ENCODE peak calls at places on chromosome 9, in six cellular contexts. One of them, this sample, is unnamed.

GRCh38 chr9:121770415-121771273 is 119.2 kb downstream of the DAB2IP start:
- DNase-seq in omental fat pad: no peak
- DNase-seq in heart right ventricle: no peak
- DNase-seq in nephron progenitor cell: no peak
- DNase-seq in HCT116: no peak
- DNase-seq in neural crest cell: no peak
- DNase-seq in this sample: no peak

GRCh38 chr9:129458663-129459549 is 162.0 kb downstream of the C9orf50 start:
- DNase-seq in HCT116: no peak
- DNase-seq in heart right ventricle: peak
- DNase-seq in nephron progenitor cell: peak
- DNase-seq in neural crest cell: no peak
- DNase-seq in omental fat pad: no peak
- DNase-seq in this sample: peak

GRCh38 chr9:94692601-94693000 is 33.9 kb upstream of the AOPEP start:
- DNase-seq in heart right ventricle: no peak
- DNase-seq in neural crest cell: no peak
- DNase-seq in HCT116: no peak
- DNase-seq in nephron progenitor cell: no peak
- DNase-seq in omental fat pad: no peak
- DNase-seq in this sample: no peak

GRCh38 chr9:69831621-69832020 is 11.0 kb downstream of the CFAP95 start:
- DNase-seq in heart right ventricle: no peak
- DNase-seq in nephron progenitor cell: no peak
- DNase-seq in HCT116: no peak
- DNase-seq in omental fat pad: no peak
- DNase-seq in neural crest cell: no peak
- DNase-seq in this sample: no peak

GRCh38 chr9:7145361-7146069 is 387.7 kb downstream of the KDM4C start:
- DNase-seq in nephron progenitor cell: no peak
- DNase-seq in HCT116: no peak
- DNase-seq in omental fat pad: no peak
- DNase-seq in neural crest cell: no peak
- DNase-seq in heart right ventricle: no peak
- DNase-seq in this sample: no peak

GRCh38 chr9:109880276-109881169 is 100.5 kb downstream of the PALM2AKAP2 start:
- DNase-seq in neural crest cell: no peak
- DNase-seq in heart right ventricle: no peak
- DNase-seq in HCT116: peak
- DNase-seq in nephron progenitor cell: peak
- DNase-seq in omental fat pad: no peak
- DNase-seq in this sample: no peak

GRCh38 chr9:99076483-99077171 is 28.3 kb upstream of the TGFBR1 start:
- DNase-seq in neural crest cell: no peak
- DNase-seq in nephron progenitor cell: no peak
- DNase-seq in omental fat pad: no peak
- DNase-seq in HCT116: no peak
- DNase-seq in heart right ventricle: no peak
- DNase-seq in this sample: peak

GRCh38 chr9:114735732-114736131 is 53.7 kb upstream of the TEX48 start:
- DNase-seq in neural crest cell: no peak
- DNase-seq in omental fat pad: no peak
- DNase-seq in heart right ventricle: no peak
- DNase-seq in HCT116: no peak
- DNase-seq in nephron progenitor cell: no peak
- DNase-seq in this sample: no peak

GRCh38 chr9:35164711-35165110 is 2.9 kb downstream of the UNC13B start:
- DNase-seq in heart right ventricle: no peak
- DNase-seq in nephron progenitor cell: no peak
- DNase-seq in HCT116: no peak
- DNase-seq in omental fat pad: no peak
- DNase-seq in neural crest cell: no peak
- DNase-seq in this sample: no peak

GRCh38 chr9:35566417-35566816 is 38.6 kb upstream of the TESK1 start:
- DNase-seq in neural crest cell: no peak
- DNase-seq in heart right ventricle: no peak
- DNase-seq in omental fat pad: no peak
- DNase-seq in HCT116: no peak
- DNase-seq in nephron progenitor cell: no peak
- DNase-seq in this sample: no peak

GRCh38 chr9:115882911-115883310 is 270.7 kb upstream of the PAPPA start:
- DNase-seq in nephron progenitor cell: no peak
- DNase-seq in neural crest cell: no peak
- DNase-seq in omental fat pad: no peak
- DNase-seq in heart right ventricle: no peak
- DNase-seq in HCT116: no peak
- DNase-seq in this sample: no peak

GRCh38 chr9:93017621-93018020 is 40.9 kb upstream of the SUSD3 start:
- DNase-seq in omental fat pad: no peak
- DNase-seq in heart right ventricle: no peak
- DNase-seq in nephron progenitor cell: no peak
- DNase-seq in neural crest cell: no peak
- DNase-seq in HCT116: no peak
- DNase-seq in this sample: no peak

GRCh38 chr9:99299214-99300102 is 77.4 kb downstream of the SEC61B start:
- DNase-seq in omental fat pad: no peak
- DNase-seq in HCT116: no peak
- DNase-seq in nephron progenitor cell: no peak
- DNase-seq in neural crest cell: no peak
- DNase-seq in heart right ventricle: no peak
- DNase-seq in this sample: no peak

GRCh38 chr9:122320346-122320995 is 50.4 kb upstream of the PTGS1 start:
- DNase-seq in HCT116: no peak
- DNase-seq in omental fat pad: no peak
- DNase-seq in nephron progenitor cell: no peak
- DNase-seq in neural crest cell: no peak
- DNase-seq in heart right ventricle: no peak
- DNase-seq in this sample: no peak

GRCh38 chr9:21031091-21031817 is at the start of gene HACD4:
- DNase-seq in heart right ventricle: peak
- DNase-seq in neural crest cell: peak
- DNase-seq in nephron progenitor cell: peak
- DNase-seq in omental fat pad: no peak
- DNase-seq in HCT116: no peak
- DNase-seq in this sample: peak

GRCh38 chr9:35162605-35163315 is 951 bp downstream of the UNC13B start:
- DNase-seq in heart right ventricle: no peak
- DNase-seq in neural crest cell: no peak
- DNase-seq in HCT116: no peak
- DNase-seq in nephron progenitor cell: no peak
- DNase-seq in omental fat pad: no peak
- DNase-seq in this sample: no peak

GRCh38 chr9:90044710-90045151 is 439.9 kb downstream of the GADD45G start:
- DNase-seq in heart right ventricle: no peak
- DNase-seq in HCT116: peak
- DNase-seq in neural crest cell: no peak
- DNase-seq in nephron progenitor cell: no peak
- DNase-seq in omental fat pad: no peak
- DNase-seq in this sample: no peak

GRCh38 chr9:101201626-101202025 is 173.1 kb downstream of the PLPPR1 start:
- DNase-seq in neural crest cell: no peak
- DNase-seq in nephron progenitor cell: no peak
- DNase-seq in HCT116: no peak
- DNase-seq in omental fat pad: no peak
- DNase-seq in heart right ventricle: peak
- DNase-seq in this sample: no peak

GRCh38 chr9:96616817-96617438 is 2.7 kb downstream of the CDC14B start:
- DNase-seq in omental fat pad: no peak
- DNase-seq in neural crest cell: no peak
- DNase-seq in heart right ventricle: no peak
- DNase-seq in HCT116: no peak
- DNase-seq in nephron progenitor cell: no peak
- DNase-seq in this sample: no peak

GRCh38 chr9:133874659-133875058 is 117.5 kb downstream of the VAV2 start:
- DNase-seq in HCT116: no peak
- DNase-seq in neural crest cell: no peak
- DNase-seq in omental fat pad: no peak
- DNase-seq in nephron progenitor cell: no peak
- DNase-seq in heart right ventricle: no peak
- DNase-seq in this sample: no peak

GRCh38 chr9:133876144-133876543 is 116.0 kb downstream of the VAV2 start:
- DNase-seq in nephron progenitor cell: peak
- DNase-seq in heart right ventricle: no peak
- DNase-seq in HCT116: no peak
- DNase-seq in neural crest cell: peak
- DNase-seq in omental fat pad: no peak
- DNase-seq in this sample: no peak

GRCh38 chr9:133873006-133873780 is 118.9 kb downstream of the VAV2 start:
- DNase-seq in neural crest cell: no peak
- DNase-seq in heart right ventricle: no peak
- DNase-seq in HCT116: no peak
- DNase-seq in omental fat pad: no peak
- DNase-seq in nephron progenitor cell: no peak
- DNase-seq in this sample: no peak

GRCh38 chr9:133875131-133875530 is 117.0 kb downstream of the VAV2 start:
- DNase-seq in HCT116: no peak
- DNase-seq in nephron progenitor cell: no peak
- DNase-seq in neural crest cell: no peak
- DNase-seq in omental fat pad: no peak
- DNase-seq in heart right ventricle: no peak
- DNase-seq in this sample: no peak

DNA sequence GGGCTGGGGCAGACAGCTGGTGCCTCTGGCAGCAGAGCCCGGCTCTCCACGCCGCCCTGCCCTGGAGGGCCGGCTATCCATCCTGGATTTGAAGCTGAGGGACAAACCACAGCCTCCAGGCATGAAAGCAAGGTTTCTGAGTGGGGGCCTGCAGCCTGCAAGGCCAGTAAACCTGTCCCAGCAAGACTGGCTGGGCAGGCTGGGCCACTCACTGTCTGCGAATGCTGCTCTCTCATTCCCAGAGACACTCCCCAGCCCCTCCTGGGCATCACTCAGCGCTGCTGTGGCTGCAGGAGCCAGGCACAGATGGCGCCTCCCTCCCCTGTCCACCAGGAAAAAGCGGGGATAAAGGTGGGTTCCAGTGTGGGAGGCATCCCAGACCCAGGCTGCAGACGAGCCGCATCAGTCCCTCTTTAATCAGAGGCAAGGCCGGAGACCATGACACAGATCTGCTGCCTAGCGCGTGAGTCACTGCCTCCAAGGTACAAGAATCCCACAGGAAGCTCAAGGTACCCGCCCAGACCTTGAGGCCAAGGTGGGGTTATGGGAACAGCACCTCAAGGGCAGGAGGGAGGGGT is 118.0 kb downstream of the VAV2 start:
- DNase-seq in omental fat pad: no peak
- DNase-seq in heart right ventricle: no peak
- DNase-seq in HCT116: peak
- DNase-seq in neural crest cell: no peak
- DNase-seq in nephron progenitor cell: no peak
- DNase-seq in this sample: no peak
- TF ChIP-seq CTCF in omental fat pad: no peak
- TF ChIP-seq CTCF in heart right ventricle: no peak
- TF ChIP-seq CTCF in HCT116: no peak
- TF ChIP-seq CTCF in neural crest cell: no peak
- TF ChIP-seq CTCF in nephron progenitor cell: no peak
- TF ChIP-seq CTCF in this sample: no peak

DNA sequence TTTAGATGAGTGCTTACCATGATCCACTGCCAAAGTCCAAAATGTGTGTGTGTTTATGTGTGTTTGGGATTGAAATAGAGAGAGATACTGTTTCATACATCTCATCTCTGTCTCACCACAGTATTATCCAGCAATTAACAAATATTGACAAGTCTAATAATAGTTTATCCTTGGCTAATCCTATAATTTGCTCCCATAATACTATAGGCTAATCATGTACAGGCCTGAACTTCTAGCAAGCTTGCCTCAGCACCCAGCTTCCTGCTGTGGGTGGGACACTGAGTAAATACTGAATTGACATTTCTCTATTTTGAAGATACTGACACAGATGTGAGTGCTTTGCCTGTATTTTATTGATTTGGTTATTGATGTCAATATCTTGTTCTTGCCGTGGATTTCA is 35.3 kb upstream of the KCNV2 start:
- DNase-seq in omental fat pad: no peak
- DNase-seq in HCT116: no peak
- DNase-seq in neural crest cell: no peak
- DNase-seq in heart right ventricle: no peak
- DNase-seq in nephron progenitor cell: no peak
- DNase-seq in this sample: no peak
- TF ChIP-seq CTCF in omental fat pad: no peak
- TF ChIP-seq CTCF in HCT116: no peak
- TF ChIP-seq CTCF in neural crest cell: no peak
- TF ChIP-seq CTCF in heart right ventricle: no peak
- TF ChIP-seq CTCF in nephron progenitor cell: no peak
- TF ChIP-seq CTCF in this sample: no peak

DNA sequence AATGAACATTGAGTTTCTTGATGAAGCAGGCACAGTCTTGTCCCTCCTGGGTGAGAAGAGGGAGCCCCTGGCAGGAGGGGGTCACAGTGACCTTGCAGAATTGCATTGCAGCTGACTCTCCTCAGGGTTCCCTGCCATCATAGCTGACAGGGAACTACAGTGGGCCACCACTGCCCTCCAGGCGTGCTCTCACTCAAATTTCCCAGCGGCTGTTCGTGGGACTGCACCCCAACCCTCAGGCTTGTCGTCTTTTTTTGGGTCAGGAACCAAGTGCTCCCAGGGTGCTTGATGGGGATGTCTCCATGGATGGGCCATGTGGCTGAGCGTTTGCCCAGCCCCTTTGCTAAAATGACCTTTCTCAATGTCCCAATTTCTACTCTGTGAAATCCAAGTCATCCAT is 215.8 kb downstream of the MELK start:
- DNase-seq in nephron progenitor cell: peak
- DNase-seq in omental fat pad: no peak
- DNase-seq in neural crest cell: no peak
- DNase-seq in HCT116: peak
- DNase-seq in heart right ventricle: no peak
- DNase-seq in this sample: no peak
- TF ChIP-seq CTCF in nephron progenitor cell: peak
- TF ChIP-seq CTCF in omental fat pad: no peak
- TF ChIP-seq CTCF in neural crest cell: peak
- TF ChIP-seq CTCF in HCT116: peak
- TF ChIP-seq CTCF in heart right ventricle: peak
- TF ChIP-seq CTCF in this sample: no peak

GRCh38 chr9:135043345-135043744 is 44.1 kb upstream of the OLFM1 start:
- DNase-seq in neural crest cell: no peak
- DNase-seq in omental fat pad: no peak
- DNase-seq in nephron progenitor cell: no peak
- DNase-seq in HCT116: no peak
- DNase-seq in heart right ventricle: no peak
- DNase-seq in this sample: no peak

GRCh38 chr9:135039916-135040645 is 47.4 kb upstream of the OLFM1 start:
- DNase-seq in nephron progenitor cell: no peak
- DNase-seq in omental fat pad: no peak
- DNase-seq in HCT116: no peak
- DNase-seq in neural crest cell: no peak
- DNase-seq in heart right ventricle: no peak
- DNase-seq in this sample: no peak

GRCh38 chr9:135038826-135039225 is 48.6 kb upstream of the OLFM1 start:
- DNase-seq in HCT116: no peak
- DNase-seq in neural crest cell: no peak
- DNase-seq in omental fat pad: no peak
- DNase-seq in nephron progenitor cell: no peak
- DNase-seq in heart right ventricle: no peak
- DNase-seq in this sample: no peak

GRCh38 chr9:135039266-135039870 is 48.1 kb upstream of the OLFM1 start:
- DNase-seq in HCT116: no peak
- DNase-seq in omental fat pad: no peak
- DNase-seq in neural crest cell: no peak
- DNase-seq in heart right ventricle: no peak
- DNase-seq in nephron progenitor cell: no peak
- DNase-seq in this sample: no peak

GRCh38 chr9:135040892-135041291 is 46.6 kb upstream of the OLFM1 start:
- DNase-seq in nephron progenitor cell: no peak
- DNase-seq in heart right ventricle: no peak
- DNase-seq in neural crest cell: no peak
- DNase-seq in omental fat pad: no peak
- DNase-seq in HCT116: no peak
- DNase-seq in this sample: no peak
- TF ChIP-seq CTCF in nephron progenitor cell: no peak
- TF ChIP-seq CTCF in heart right ventricle: no peak
- TF ChIP-seq CTCF in neural crest cell: no peak
- TF ChIP-seq CTCF in omental fat pad: no peak
- TF ChIP-seq CTCF in HCT116: no peak
- TF ChIP-seq CTCF in this sample: no peak

This sample was measured in CD8-positive, alpha-beta T cell.